ENCODE peak calls at places on chromosomes 12 and 14, in seven cellular contexts. Q, Y, B, C, D, O and W are unnamed samples.

GRCh38 chr14:74961238-74961911 is 6.0 kb upstream of the PGF start:
- DNase-seq in O (no peak), B (no peak), Y (no peak), D (no peak), C (no peak), Q (no peak), W (no peak)

GRCh38 chr12:52990206-52990605 is 16.1 kb upstream of the EIF4B start:
- DNase-seq in Y (no peak), D (no peak), Q (no peak), O (no peak), C (no peak), B (no peak), W (peak; percentile 12)

GRCh38 chr14:96863986-96864330 is 66.8 kb downstream of the VRK1 start:
- DNase-seq in D (no peak), O (no peak), B (no peak), C (no peak), Y (no peak), Q (no peak), W (no peak)

GRCh38 chr14:104104006-104104901 is 18.8 kb downstream of the ASPG start:
- DNase-seq in Q (no peak), D (no peak), C (no peak), O (no peak), B (no peak), Y (peak; percentile 43), W (no peak)

GRCh38 chr12:108633534-108634224 is at the start of gene SELPLG:
- DNase-seq in Q (no peak), C (no peak), O (peak; percentile 98), D (peak; percentile 80), B (no peak), Y (no peak), W (no peak)

GRCh38 chr12:53051058-53051880 is 1.4 kb downstream of the TNS2 start:
- DNase-seq in C (no peak), O (no peak), D (no peak), B (no peak), Y (no peak), Q (peak; percentile 78), W (peak; percentile 86)

GRCh38 chr12:29241821-29242591 is 92.9 kb downstream of the FAR2 start:
- DNase-seq in C (peak; percentile 52), D (peak; percentile 12), O (peak; percentile 66), Q (no peak), Y (no peak), B (no peak), W (peak; percentile 43)

GRCh38 chr12:98646165-98646764 is 1.2 kb downstream of the APAF1 start:
- DNase-seq in B (peak; percentile 3), O (peak; percentile 12), C (no peak), Y (no peak), Q (no peak), D (no peak), W (no peak)

GRCh38 chr12:46921754-46922113 is 95.9 kb upstream of the SLC38A4 start:
- DNase-seq in C (no peak), O (no peak), Q (no peak), D (no peak), Y (no peak), B (no peak), W (no peak)

GRCh38 chr12:88896958-88897357 is 316.7 kb upstream of the KITLG start:
- DNase-seq in B (no peak), Y (no peak), Q (no peak), O (no peak), C (no peak), D (no peak), W (no peak)

GRCh38 chr14:99402283-99402648 is 78.4 kb downstream of the SETD3 start:
- DNase-seq in C (no peak), B (no peak), O (no peak), Q (no peak), Y (no peak), D (no peak), W (no peak)

GRCh38 chr12:32039341-32039740 is 67.3 kb upstream of the BICD1 start:
- DNase-seq in B (no peak), Y (no peak), C (no peak), Q (peak; percentile 72), D (no peak), O (no peak), W (no peak)

GRCh38 chr12:125314051-125314882 is 249.0 kb downstream of the AACS start:
- DNase-seq in Q (no peak), O (no peak), B (no peak), Y (no peak), D (no peak), C (no peak), W (no peak)

GRCh38 chr14:35159742-35160409 is 37.5 kb downstream of the PRORP start:
- DNase-seq in Q (no peak), O (peak; percentile 36), C (peak; percentile 14), D (no peak), B (no peak), Y (no peak), W (no peak)

GRCh38 chr14:21350539-21350938 is 33.3 kb downstream of the SUPT16H start:
- DNase-seq in Q (no peak), Y (no peak), C (no peak), B (no peak), O (no peak), D (no peak), W (no peak)

GRCh38 chr12:56998981-56999380 is 7.4 kb downstream of the ZBTB39 start:
- DNase-seq in B (no peak), D (peak; percentile 64), O (peak; percentile 81), Q (no peak), C (no peak), Y (no peak), W (no peak)

GRCh38 chr12:53221203-53222076 is 10.6 kb downstream of the RARG start:
- DNase-seq in D (no peak), Y (no peak), O (peak; percentile 67), Q (peak; percentile 82), C (peak; percentile 74), B (peak; percentile 37), W (peak; percentile 73)

GRCh38 chr14:21589317-21589716 is 9.4 kb upstream of the OR10G3 start:
- DNase-seq in D (no peak), Q (no peak), Y (no peak), O (no peak), C (no peak), B (no peak), W (no peak)